ENCODE peak calls at places on chromosomes 5 and 9, in eight cellular contexts. One of them, this sample, is unnamed.

GRCh38 chr5:145971108-145971507 is 34.7 kb downstream of the SH3RF2 start:
- DNase-seq in Peyer's patch: no peak
- DNase-seq in HCT116: no peak
- DNase-seq in spleen: no peak
- DNase-seq in lower leg skin: no peak
- DNase-seq in breast epithelium: no peak
- DNase-seq in uterus: no peak
- DNase-seq in stomach: no peak
- DNase-seq in this sample: no peak

GRCh38 chr9:70539007-70539406 is 124.5 kb upstream of the KLF9 start:
- DNase-seq in lower leg skin: no peak
- DNase-seq in breast epithelium: no peak
- DNase-seq in HCT116: no peak
- DNase-seq in stomach: no peak
- DNase-seq in Peyer's patch: no peak
- DNase-seq in spleen: no peak
- DNase-seq in uterus: no peak
- DNase-seq in this sample: no peak

GRCh38 chr9:103323699-103324098 is 328.6 kb downstream of the CYLC2 start:
- DNase-seq in stomach: no peak
- DNase-seq in lower leg skin: no peak
- DNase-seq in Peyer's patch: no peak
- DNase-seq in HCT116: no peak
- DNase-seq in breast epithelium: no peak
- DNase-seq in spleen: no peak
- DNase-seq in uterus: no peak
- DNase-seq in this sample: no peak

GRCh38 chr5:75935572-75935971 is 147.6 kb upstream of the SV2C start:
- DNase-seq in spleen: no peak
- DNase-seq in stomach: no peak
- DNase-seq in lower leg skin: no peak
- DNase-seq in Peyer's patch: no peak
- DNase-seq in breast epithelium: no peak
- DNase-seq in uterus: no peak
- DNase-seq in HCT116: no peak
- DNase-seq in this sample: no peak

GRCh38 chr5:41193462-41194166 is 19.7 kb downstream of the C6 start:
- DNase-seq in HCT116: no peak
- DNase-seq in lower leg skin: peak
- DNase-seq in uterus: peak
- DNase-seq in breast epithelium: peak
- DNase-seq in spleen: peak
- DNase-seq in stomach: peak
- DNase-seq in Peyer's patch: peak
- DNase-seq in this sample: no peak

GRCh38 chr5:39934830-39935229 is 510.1 kb upstream of the DAB2 start:
- DNase-seq in uterus: no peak
- DNase-seq in spleen: no peak
- DNase-seq in lower leg skin: no peak
- DNase-seq in stomach: no peak
- DNase-seq in breast epithelium: no peak
- DNase-seq in HCT116: no peak
- DNase-seq in Peyer's patch: no peak
- DNase-seq in this sample: no peak

GRCh38 chr9:2015581-2016410 is 649 bp downstream of the SMARCA2 start:
- DNase-seq in lower leg skin: peak
- DNase-seq in breast epithelium: peak
- DNase-seq in Peyer's patch: peak
- DNase-seq in HCT116: no peak
- DNase-seq in stomach: peak
- DNase-seq in spleen: peak
- DNase-seq in uterus: peak
- DNase-seq in this sample: peak

GRCh38 chr9:114149181-114149580 is 6.2 kb upstream of the COL27A1 start:
- DNase-seq in Peyer's patch: no peak
- DNase-seq in uterus: no peak
- DNase-seq in stomach: no peak
- DNase-seq in HCT116: no peak
- DNase-seq in breast epithelium: no peak
- DNase-seq in spleen: no peak
- DNase-seq in lower leg skin: no peak
- DNase-seq in this sample: no peak

GRCh38 chr9:132551556-132551955 is 30.9 kb upstream of the BARHL1 start:
- DNase-seq in lower leg skin: no peak
- DNase-seq in uterus: no peak
- DNase-seq in stomach: no peak
- DNase-seq in HCT116: no peak
- DNase-seq in breast epithelium: no peak
- DNase-seq in spleen: no peak
- DNase-seq in Peyer's patch: no peak
- DNase-seq in this sample: no peak

GRCh38 chr5:65984098-65984885 is 57.9 kb downstream of the ERBIN start:
- DNase-seq in breast epithelium: no peak
- DNase-seq in lower leg skin: no peak
- DNase-seq in Peyer's patch: no peak
- DNase-seq in uterus: no peak
- DNase-seq in HCT116: no peak
- DNase-seq in stomach: no peak
- DNase-seq in spleen: peak
- DNase-seq in this sample: no peak

GRCh38 chr9:78030553-78031270 is 899 bp downstream of the GNAQ start:
- DNase-seq in stomach: peak
- DNase-seq in spleen: peak
- DNase-seq in uterus: peak
- DNase-seq in lower leg skin: peak
- DNase-seq in breast epithelium: peak
- DNase-seq in Peyer's patch: peak
- DNase-seq in HCT116: no peak
- DNase-seq in this sample: peak

GRCh38 chr5:120405291-120405864 is 58.7 kb upstream of the PRR16 start:
- DNase-seq in Peyer's patch: no peak
- DNase-seq in stomach: no peak
- DNase-seq in uterus: no peak
- DNase-seq in lower leg skin: no peak
- DNase-seq in spleen: no peak
- DNase-seq in breast epithelium: no peak
- DNase-seq in HCT116: no peak
- DNase-seq in this sample: peak

GRCh38 chr5:126594077-126594476 is 942 bp downstream of the ALDH7A1 start:
- DNase-seq in uterus: no peak
- DNase-seq in breast epithelium: peak
- DNase-seq in spleen: no peak
- DNase-seq in Peyer's patch: no peak
- DNase-seq in stomach: no peak
- DNase-seq in HCT116: no peak
- DNase-seq in lower leg skin: peak
- DNase-seq in this sample: no peak

GRCh38 chr5:103375356-103375755 is 116.8 kb downstream of the MACIR start:
- DNase-seq in HCT116: no peak
- DNase-seq in uterus: no peak
- DNase-seq in spleen: no peak
- DNase-seq in Peyer's patch: no peak
- DNase-seq in breast epithelium: no peak
- DNase-seq in lower leg skin: no peak
- DNase-seq in stomach: no peak
- DNase-seq in this sample: no peak

GRCh38 chr5:135596364-135596763 is 17.6 kb upstream of the CXCL14 start:
- DNase-seq in uterus: no peak
- DNase-seq in stomach: no peak
- DNase-seq in lower leg skin: no peak
- DNase-seq in breast epithelium: no peak
- DNase-seq in spleen: peak
- DNase-seq in Peyer's patch: no peak
- DNase-seq in HCT116: no peak
- DNase-seq in this sample: no peak

GRCh38 chr5:176743136-176743827 is 67.1 kb upstream of the UNC5A start:
- DNase-seq in HCT116: no peak
- DNase-seq in breast epithelium: no peak
- DNase-seq in spleen: peak
- DNase-seq in Peyer's patch: no peak
- DNase-seq in stomach: no peak
- DNase-seq in uterus: no peak
- DNase-seq in lower leg skin: no peak
- DNase-seq in this sample: no peak

GRCh38 chr5:1523793-1524480 is at the start of gene LPCAT1:
- DNase-seq in stomach: peak
- DNase-seq in lower leg skin: no peak
- DNase-seq in spleen: peak
- DNase-seq in uterus: peak
- DNase-seq in Peyer's patch: peak
- DNase-seq in HCT116: no peak
- DNase-seq in breast epithelium: no peak
- DNase-seq in this sample: peak

GRCh38 chr5:1525624-1525985 is 1.8 kb upstream of the LPCAT1 start:
- DNase-seq in breast epithelium: no peak
- DNase-seq in lower leg skin: no peak
- DNase-seq in spleen: no peak
- DNase-seq in Peyer's patch: peak
- DNase-seq in HCT116: no peak
- DNase-seq in uterus: peak
- DNase-seq in stomach: peak
- DNase-seq in this sample: no peak

GRCh38 chr5:1524481-1524798 is 680 bp upstream of the LPCAT1 start:
- DNase-seq in stomach: no peak
- DNase-seq in Peyer's patch: no peak
- DNase-seq in HCT116: no peak
- DNase-seq in breast epithelium: no peak
- DNase-seq in lower leg skin: no peak
- DNase-seq in uterus: no peak
- DNase-seq in spleen: no peak
- DNase-seq in this sample: no peak

GRCh38 chr5:1526151-1526631 is 2.4 kb upstream of the LPCAT1 start:
- DNase-seq in HCT116: no peak
- DNase-seq in lower leg skin: no peak
- DNase-seq in spleen: peak
- DNase-seq in uterus: peak
- DNase-seq in stomach: peak
- DNase-seq in Peyer's patch: no peak
- DNase-seq in breast epithelium: no peak
- DNase-seq in this sample: no peak

GRCh38 chr5:1524799-1525623 is 1.3 kb upstream of the LPCAT1 start:
- DNase-seq in spleen: peak
- DNase-seq in stomach: peak
- DNase-seq in HCT116: no peak
- DNase-seq in uterus: peak
- DNase-seq in breast epithelium: no peak
- DNase-seq in lower leg skin: no peak
- DNase-seq in Peyer's patch: peak
- DNase-seq in this sample: no peak
- H3K4me3 ChIP-seq in spleen: no peak
- H3K4me3 ChIP-seq in stomach: no peak
- H3K4me3 ChIP-seq in HCT116: peak
- H3K4me3 ChIP-seq in uterus: no peak
- H3K4me3 ChIP-seq in breast epithelium: peak
- H3K4me3 ChIP-seq in lower leg skin: no peak
- H3K4me3 ChIP-seq in Peyer's patch: peak
- H3K4me3 ChIP-seq in this sample: no peak

DNA sequence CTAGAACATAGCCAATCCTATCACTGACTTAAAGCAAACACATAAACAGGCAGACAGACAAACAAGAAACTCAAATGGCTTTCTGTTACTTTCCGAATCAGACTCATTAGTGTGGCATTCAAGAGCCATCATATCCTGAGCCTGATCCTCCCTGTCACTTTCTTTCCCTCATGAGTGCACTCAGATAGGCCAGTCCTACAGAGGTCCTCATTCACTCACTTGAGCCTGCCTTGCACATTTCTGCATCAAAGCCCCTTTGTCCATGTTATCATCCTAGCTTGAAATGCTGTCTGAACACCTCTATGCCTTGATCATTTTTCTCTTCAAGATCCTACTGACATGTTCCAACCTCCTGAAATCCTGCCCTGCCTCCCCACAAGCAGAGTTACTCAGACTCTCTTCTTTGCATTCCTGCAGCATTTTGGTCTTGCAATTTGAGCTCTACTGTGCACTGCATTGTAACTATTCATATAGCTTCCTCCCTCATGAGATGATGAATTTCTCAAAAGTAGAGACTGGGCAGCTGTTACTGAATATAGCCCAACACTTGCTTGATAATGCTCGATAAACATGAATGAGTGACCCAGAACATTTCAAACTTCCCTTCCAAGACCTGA is 126.9 kb downstream of the PALM2AKAP2 start:
- DNase-seq in uterus: no peak
- DNase-seq in breast epithelium: no peak
- DNase-seq in spleen: no peak
- DNase-seq in Peyer's patch: no peak
- DNase-seq in stomach: no peak
- DNase-seq in lower leg skin: no peak
- DNase-seq in HCT116: no peak
- DNase-seq in this sample: peak
- TF ChIP-seq CTCF in uterus: no peak
- TF ChIP-seq CTCF in breast epithelium: no peak
- TF ChIP-seq CTCF in spleen: no peak
- TF ChIP-seq CTCF in Peyer's patch: no peak
- TF ChIP-seq CTCF in stomach: no peak
- TF ChIP-seq CTCF in lower leg skin: no peak
- TF ChIP-seq CTCF in HCT116: no peak
- TF ChIP-seq CTCF in this sample: no peak

GRCh38 chr5:67303356-67303755 is 106.8 kb upstream of the CD180 start:
- DNase-seq in Peyer's patch: no peak
- DNase-seq in uterus: no peak
- DNase-seq in lower leg skin: no peak
- DNase-seq in breast epithelium: no peak
- DNase-seq in HCT116: no peak
- DNase-seq in spleen: no peak
- DNase-seq in stomach: no peak
- DNase-seq in this sample: no peak
- TF ChIP-seq POLR2A in Peyer's patch: no peak
- TF ChIP-seq POLR2A in uterus: no peak
- TF ChIP-seq POLR2A in lower leg skin: no peak
- TF ChIP-seq POLR2A in breast epithelium: no peak
- TF ChIP-seq POLR2A in HCT116: no peak
- TF ChIP-seq POLR2A in spleen: no peak
- TF ChIP-seq POLR2A in stomach: no peak
- TF ChIP-seq POLR2A in this sample: no peak

GRCh38 chr9:96417051-96417586 is 1.1 kb downstream of the ZNF367 start:
- DNase-seq in HCT116: peak
- DNase-seq in Peyer's patch: peak
- DNase-seq in stomach: peak
- DNase-seq in lower leg skin: peak
- DNase-seq in uterus: peak
- DNase-seq in spleen: peak
- DNase-seq in breast epithelium: peak
- DNase-seq in this sample: peak
- H3K4me3 ChIP-seq in HCT116: peak
- H3K4me3 ChIP-seq in Peyer's patch: peak
- H3K4me3 ChIP-seq in stomach: peak
- H3K4me3 ChIP-seq in lower leg skin: peak
- H3K4me3 ChIP-seq in uterus: peak
- H3K4me3 ChIP-seq in spleen: peak
- H3K4me3 ChIP-seq in breast epithelium: peak
- H3K4me3 ChIP-seq in this sample: peak